ENCODE peak calls at places on chromosomes 16 and 17, in five cellular contexts. C, X, Y, U and V are unnamed samples. For H3K4me1 and H3K27me3, the result is how much of the 10 kb centered on the place peaks cover.

GRCh38 chr16:51971184-51971583 is 575.8 kb downstream of the TOX3 start:
- DNase-seq in U (no peak), X (peak), C (no peak), Y (no peak), V (no peak)

GRCh38 chr17:60141111-60142018 is 8.4 kb upstream of the CA4 start:
- DNase-seq in U (peak), Y (no peak), X (peak), C (no peak), V (no peak)

GRCh38 chr16:22813946-22814325 is at the start of gene HS3ST2:
- DNase-seq in C (no peak), Y (no peak), U (peak), X (no peak), V (no peak)

GRCh38 chr17:60393840-60394529 is 2.1 kb upstream of the USP32 start:
- DNase-seq in C (no peak), X (no peak), Y (no peak), U (no peak), V (no peak)

GRCh38 chr16:56576585-56577299 is 11.9 kb downstream of the MT4 start:
- DNase-seq in X (peak), Y (peak), U (peak), C (no peak), V (no peak)

GRCh38 chr17:7932949-7933348 is 943 bp downstream of the CNTROB start:
- DNase-seq in C (no peak), X (peak), U (peak), Y (no peak), V (no peak)

GRCh38 chr16:66728117-66728787 is 23.2 kb downstream of the DYNC1LI2 start:
- DNase-seq in X (peak), Y (no peak), U (no peak), C (no peak), V (no peak)

GRCh38 chr17:67322039-67322787 is 44.2 kb downstream of the PSMD12 start:
- DNase-seq in X (no peak), Y (no peak), C (no peak), U (no peak), V (no peak)

GRCh38 chr16:84650062-84650991 is 2.0 kb downstream of the KLHL36 start:
- DNase-seq in C (no peak), X (peak), Y (no peak), U (no peak), V (no peak)

GRCh38 chr17:32596206-32596605 is 109.4 kb downstream of the CDK5R1 start:
- DNase-seq in X (no peak), Y (no peak), C (no peak), U (no peak), V (no peak)

GRCh38 chr16:10266809-10267208 is 84.6 kb upstream of the GRIN2A start:
- DNase-seq in X (no peak), U (no peak), C (no peak), Y (no peak), V (no peak)

GRCh38 chr16:8941718-8942344 is 21.9 kb downstream of the USP7 start:
- DNase-seq in C (no peak), U (no peak), X (no peak), Y (no peak), V (no peak)
- H3K4me1 ChIP-seq in C (under half), U (half or more), X (under half), Y (half or more), V (half or more)

DNA sequence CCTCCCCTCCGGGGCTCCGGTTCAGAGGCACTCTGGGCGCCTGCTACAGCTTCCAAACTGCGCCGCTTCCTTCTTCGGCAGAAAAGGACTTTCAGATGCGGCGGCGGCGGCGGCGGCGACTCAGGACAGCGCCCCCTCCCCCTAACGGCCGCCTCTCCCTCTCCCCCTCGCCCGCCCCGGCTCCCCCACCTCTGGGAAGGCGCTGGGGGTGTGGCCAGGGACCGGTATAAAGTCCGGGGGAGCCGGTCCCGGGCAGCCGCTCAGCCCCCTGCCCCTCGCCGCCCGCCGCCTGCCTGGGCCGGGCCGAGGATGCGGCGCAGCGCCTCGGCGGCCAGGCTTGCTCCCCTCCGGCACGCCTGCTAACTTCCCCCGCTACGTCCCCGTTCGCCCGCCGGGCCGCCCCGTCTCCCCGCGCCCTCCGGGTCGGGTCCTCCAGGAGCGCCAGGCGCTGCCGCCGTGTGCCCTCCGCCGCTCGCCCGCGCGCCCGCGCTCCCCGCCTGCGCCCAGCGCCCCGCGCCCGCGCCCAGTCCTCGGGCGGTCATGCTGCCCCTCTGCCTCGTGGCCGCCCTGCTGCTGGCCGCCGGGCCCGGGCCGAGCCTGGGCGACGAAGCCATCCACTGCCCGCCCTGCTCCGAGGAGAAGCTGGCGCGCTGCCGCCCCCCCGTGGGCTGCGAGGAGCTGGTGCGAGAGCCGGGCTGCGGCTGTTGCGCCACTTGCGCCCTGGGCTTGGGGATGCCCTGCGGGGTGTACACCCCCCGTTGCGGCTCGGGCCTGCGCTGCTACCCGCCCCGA is at the start of gene IGFBP4:
- DNase-seq in U (peak), Y (peak), C (no peak), X (peak), V (no peak)
- TF ChIP-seq CTCF in U (peak), Y (peak), C (no peak), X (peak), V (peak)

DNA sequence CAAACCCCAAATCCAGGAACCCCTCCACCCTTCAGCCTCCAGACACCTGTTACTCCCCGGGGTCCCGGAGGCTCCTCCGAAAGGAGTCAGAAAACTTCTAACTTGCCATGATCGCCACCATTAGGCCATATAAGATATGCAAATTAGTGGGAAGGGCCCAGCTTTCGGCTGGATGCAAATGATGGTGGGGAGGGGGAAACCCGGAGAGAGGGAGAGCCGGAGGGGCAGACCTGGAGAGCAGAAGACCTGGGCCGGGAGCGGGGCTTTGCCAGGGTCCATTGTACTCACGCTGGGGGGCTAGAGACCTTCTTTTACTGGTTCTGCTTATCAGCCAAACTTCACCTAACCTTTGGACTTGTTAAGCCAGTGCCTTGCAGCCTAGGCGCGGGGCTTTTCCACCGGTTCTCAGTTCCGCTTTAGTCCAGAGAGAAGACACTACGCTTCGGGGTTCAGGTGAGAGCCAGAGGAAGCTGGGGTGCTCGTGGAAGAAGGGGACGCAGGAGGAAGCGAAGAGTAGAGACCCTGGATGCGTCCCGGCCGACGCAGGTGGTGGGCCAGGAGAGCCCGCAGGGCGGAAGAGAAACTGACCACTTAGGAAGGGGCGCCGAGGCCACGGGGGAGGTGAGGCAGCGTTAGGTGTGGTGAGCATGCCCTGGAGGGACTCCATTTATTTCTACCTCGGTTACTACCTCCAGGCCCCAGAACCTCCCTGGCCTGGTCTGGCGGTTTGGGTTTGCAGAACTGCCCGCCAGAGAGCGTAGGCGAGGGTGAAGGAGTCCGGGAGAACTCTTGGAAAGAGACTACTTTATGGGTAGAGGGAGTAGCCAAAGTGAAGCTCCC is at the start of gene HNF1B:
- DNase-seq in C (no peak), U (peak), Y (no peak), X (no peak), V (no peak)
- H3K27me3 ChIP-seq in C (under half), U (half or more), Y (under half), X (half or more), V (half or more)

GRCh38 chr17:1452836-1453235 is 3.2 kb downstream of the CRK start:
- DNase-seq in C (no peak), U (no peak), Y (no peak), X (no peak), V (no peak)
- H3K4me1 ChIP-seq in C (under half), U (half or more), Y (under half), X (under half), V (half or more)

GRCh38 chr17:47717261-47717697 is 15.8 kb upstream of the TBX21 start:
- DNase-seq in X (no peak), U (no peak), C (no peak), Y (no peak), V (no peak)
- TF ChIP-seq CTCF in X (peak), U (peak), C (peak), Y (no peak), V (no peak)